ENCODE peak calls at places on chromosomes 7 and 10, in five cellular contexts. O is stimulated activated CD8-positive, alpha-beta memory T cell treated with anti-CD3 and anti-CD28 coated beads, Interleukin-15, amount 100 ng/mL, for 24 hours; G is hippocampal formation; U is posterior cingulate gyrus; V is activated CD4-positive, alpha-beta T cell treated with anti-CD3 and anti-CD28 coated beads, Interleukin-2, amount 10 ng/mL, durations not matched to agents 7 days and 5 days. E is an unnamed sample.

GRCh38 chr10:29127037-29127436 is 161.8 kb upstream of the LYZL1 start:
- DNase-seq in O (no peak), G (no peak), U (no peak), V (no peak), E (no peak)

GRCh38 chr10:99605351-99605750 is 14.9 kb downstream of the SLC25A28 start:
- DNase-seq in O (no peak), G (no peak), U (no peak), V (no peak), E (no peak)

GRCh38 chr10:48194830-48195229 is 79.7 kb downstream of the FRMPD2 start:
- DNase-seq in O (no peak), G (no peak), U (no peak), V (no peak), E (no peak)

GRCh38 chr10:88342733-88343310 is 240.3 kb downstream of the RNLS start:
- DNase-seq in O (no peak), G (no peak), U (no peak), V (no peak), E (no peak)

GRCh38 chr10:19979628-19980027 is 163.4 kb downstream of the PLXDC2 start:
- DNase-seq in O (no peak), G (no peak), U (no peak), V (no peak), E (no peak)

GRCh38 chr10:98407017-98407743 is 7.8 kb downstream of the PYROXD2 start:
- DNase-seq in O (no peak), G (no peak), U (no peak), V (no peak), E (no peak)

GRCh38 chr10:116925061-116925460 is 75.8 kb downstream of the ENO4 start:
- DNase-seq in O (no peak), G (no peak), U (no peak), V (no peak), E (no peak)

GRCh38 chr7:3927446-3928110 is 626.5 kb downstream of the SDK1 start:
- DNase-seq in O (no peak), G (no peak), U (no peak), V (no peak), E (no peak)

GRCh38 chr10:113788604-113789083 is 37.2 kb downstream of the PLEKHS1 start:
- DNase-seq in O (no peak), G (peak; percentile 44), U (peak; percentile 30), V (no peak), E (no peak)

GRCh38 chr7:30029696-30030095 is 1.5 kb downstream of the PLEKHA8 start:
- DNase-seq in O (no peak), G (no peak), U (no peak), V (peak; percentile 8), E (no peak)

GRCh38 chr10:31190488-31190887 is 128.5 kb upstream of the ZEB1 start:
- DNase-seq in O (no peak), G (no peak), U (no peak), V (no peak), E (no peak)

GRCh38 chr10:49599546-49599945 is 10.6 kb upstream of the SLC18A3 start:
- DNase-seq in O (no peak), G (no peak), U (no peak), V (no peak), E (peak; percentile 8)

E was measured in omental fat pad.